ENCODE peak calls at places on chromosomes 5 and 9, in ten cellular contexts. T is A549; S is right cardiac atrium; E is upper lobe of left lung; O is pancreas; C is PC-3; M is CD4-positive, alpha-beta T cell; D is CD8-positive, alpha-beta T cell; X is heart left ventricle; N is aorta. U is an unnamed sample.

GRCh38 chr5:134913254-134913653 is 8.3 kb downstream of the PCBD2 start:
- ATAC-seq in T (no peak), S (no peak), E (no peak), O (no peak), C (no peak), M (no peak), D (no peak), X (peak; percentile 73), N (no peak), U (no peak)

GRCh38 chr5:107469485-107469884 is 201.3 kb downstream of the EFNA5 start:
- ATAC-seq in T (peak; percentile 68), S (peak; percentile 39), E (no peak), O (peak; percentile 65), C (peak; percentile 75), M (no peak), D (peak; percentile 38), X (no peak), N (no peak), U (no peak)

GRCh38 chr9:94153905-94154304 is 69.6 kb downstream of the PTPDC1 start:
- ATAC-seq in T (no peak), S (no peak), E (no peak), O (no peak), C (no peak), M (peak; percentile 37), D (peak; percentile 62), X (no peak), N (no peak), U (no peak)

GRCh38 chr5:95858023-95858461 is 35.5 kb upstream of the GLRX start:
- ATAC-seq in T (no peak), S (peak; percentile 47), E (peak; percentile 75), O (peak; percentile 3), C (no peak), M (no peak), D (no peak), X (peak; percentile 44), N (peak; percentile 61), U (peak; percentile 64)

GRCh38 chr5:123450641-123451421 is 27.6 kb upstream of the CEP120 start:
- ATAC-seq in T (no peak), S (peak; percentile 25), E (no peak), O (no peak), C (no peak), M (no peak), D (no peak), X (no peak), N (no peak), U (no peak)

GRCh38 chr9:135343733-135344522 is 135.7 kb upstream of the PPP1R26 start:
- ATAC-seq in T (peak; percentile 65), S (peak; percentile 68), E (peak; percentile 54), O (peak; percentile 90), C (peak; percentile 68), M (no peak), D (no peak), X (peak; percentile 77), N (peak; percentile 19), U (no peak)

GRCh38 chr5:59021286-59021673 is 438.4 kb downstream of the RAB3C start:
- ATAC-seq in T (no peak), S (no peak), E (no peak), O (peak; percentile 40), C (peak; percentile 62), M (no peak), D (no peak), X (peak; percentile 16), N (no peak), U (no peak)

GRCh38 chr5:22591461-22591860 is 261.7 kb downstream of the CDH12 start:
- ATAC-seq in T (no peak), S (no peak), E (no peak), O (no peak), C (no peak), M (no peak), D (no peak), X (no peak), N (no peak), U (no peak)

GRCh38 chr9:33923998-33924701 is 107.2 kb downstream of the UBE2R2 start:
- ATAC-seq in T (no peak), S (no peak), E (no peak), O (peak; percentile 65), C (peak; percentile 23), M (no peak), D (no peak), X (peak; percentile 33), N (no peak), U (no peak)

GRCh38 chr5:2282034-2282690 is 399.4 kb upstream of the IRX4 start:
- ATAC-seq in T (no peak), S (no peak), E (no peak), O (no peak), C (no peak), M (no peak), D (no peak), X (no peak), N (no peak), U (no peak)
- H3K9me3 ChIP-seq in T (no peaks in the 10 kb centered on the region), S (no peaks in the 10 kb centered on the region), E (no peaks in the 10 kb centered on the region), O (no peaks in the 10 kb centered on the region), C (no peaks in the 10 kb centered on the region), M (no peaks in the 10 kb centered on the region), D (no peaks in the 10 kb centered on the region), X (no peaks in the 10 kb centered on the region), N (no peaks in the 10 kb centered on the region), U (no peaks in the 10 kb centered on the region)

DNA sequence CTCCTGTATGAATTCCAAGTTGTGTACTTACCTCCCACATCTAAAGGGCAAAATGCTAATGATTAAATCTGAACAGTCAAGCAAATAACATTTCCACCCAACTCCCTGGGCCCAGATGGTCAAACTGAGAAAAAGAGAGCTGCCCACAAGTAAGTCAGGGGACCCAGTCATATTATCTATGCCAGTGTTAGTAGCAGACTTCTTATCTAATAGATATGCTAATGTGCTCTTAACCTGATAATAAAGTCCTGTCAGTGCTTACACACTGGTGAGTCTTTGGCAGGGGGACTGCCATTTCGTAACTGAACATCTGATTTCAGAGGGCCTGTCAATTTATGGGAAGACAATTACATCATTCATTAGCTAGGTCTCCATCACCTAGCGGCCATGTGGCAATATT is 292.3 kb upstream of the WWC1 start:
- ATAC-seq in T (no peak), S (peak; percentile 80), E (no peak), O (no peak), C (no peak), M (no peak), D (no peak), X (peak; percentile 75), N (no peak), U (no peak)
- H3K9me3 ChIP-seq in T (no peaks in the 10 kb centered on the region), S (no peaks in the 10 kb centered on the region), E (no peaks in the 10 kb centered on the region), O (no peaks in the 10 kb centered on the region), C (no peaks in the 10 kb centered on the region), M (no peaks in the 10 kb centered on the region), D (no peaks in the 10 kb centered on the region), X (no peaks in the 10 kb centered on the region), N (no peaks in the 10 kb centered on the region), U (no peaks in the 10 kb centered on the region)

DNA sequence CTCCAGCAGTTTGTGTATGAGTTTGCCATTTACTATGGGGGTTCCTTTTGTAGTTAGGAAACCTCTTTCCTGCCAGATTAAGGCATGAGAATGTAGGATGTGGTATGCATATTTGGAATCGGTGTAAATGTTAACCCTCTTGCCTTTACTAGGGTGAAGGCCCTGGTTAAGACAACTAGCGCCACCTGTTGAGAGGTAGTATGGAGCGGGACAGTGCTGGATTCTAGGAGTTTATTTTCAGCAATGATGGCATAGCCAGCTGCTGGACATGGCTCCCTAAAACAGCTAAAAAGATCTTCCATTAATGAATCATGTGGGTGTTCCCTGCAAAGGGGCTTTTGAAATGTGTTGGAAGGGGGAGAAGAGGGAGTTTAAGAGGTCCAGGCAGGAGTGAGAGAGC is 30.7 kb upstream of the GPX3 start:
- ATAC-seq in T (no peak), S (no peak), E (no peak), O (no peak), C (no peak), M (no peak), D (no peak), X (no peak), N (no peak), U (no peak)
- H3K9me3 ChIP-seq in T (no peaks in the 10 kb centered on the region), S (no peaks in the 10 kb centered on the region), E (peaks cover 9% of the 10 kb centered on the region), O (no peaks in the 10 kb centered on the region), C (peaks cover 14% of the 10 kb centered on the region), M (peaks cover 3% of the 10 kb centered on the region), D (no peaks in the 10 kb centered on the region), X (no peaks in the 10 kb centered on the region), N (peaks cover 3% of the 10 kb centered on the region), U (no peaks in the 10 kb centered on the region)

DNA sequence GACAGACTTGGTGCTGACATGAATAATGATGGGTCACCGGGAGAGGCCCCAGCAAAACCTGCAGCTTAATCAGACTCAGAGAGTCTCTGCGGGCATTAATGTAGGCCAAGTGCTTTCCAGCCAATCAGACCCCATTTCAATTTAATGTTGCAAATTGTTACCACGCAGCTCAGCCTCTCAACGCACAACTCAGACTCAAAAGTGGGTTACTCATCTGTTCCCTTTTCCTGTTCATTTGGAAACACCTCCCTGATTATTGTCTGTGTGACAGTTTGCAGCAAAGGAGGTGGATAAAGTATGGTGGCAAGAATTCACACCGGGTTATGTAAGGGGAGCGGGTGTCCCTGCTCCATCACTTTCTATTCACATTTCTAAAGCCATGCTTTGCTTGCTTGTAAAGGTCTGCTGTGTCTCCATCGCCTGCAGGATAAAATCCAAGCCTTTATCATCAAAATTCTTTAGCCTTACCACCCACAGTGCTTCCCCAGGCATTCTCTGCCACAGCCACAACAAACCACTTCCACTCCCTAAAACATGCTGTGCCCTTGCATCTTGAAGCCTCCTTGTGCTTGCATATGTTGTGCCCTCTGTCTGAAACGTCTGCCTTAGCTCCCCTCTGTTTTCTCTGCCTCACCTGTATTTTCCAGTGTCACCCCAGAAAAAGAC is 156.5 kb downstream of the ASTN2 start:
- ATAC-seq in T (no peak), S (no peak), E (no peak), O (no peak), C (no peak), M (no peak), D (no peak), X (no peak), N (no peak), U (no peak)
- H3K9me3 ChIP-seq in T (no peaks in the 10 kb centered on the region), S (no peaks in the 10 kb centered on the region), E (no peaks in the 10 kb centered on the region), O (no peaks in the 10 kb centered on the region), C (no peaks in the 10 kb centered on the region), M (no peaks in the 10 kb centered on the region), D (no peaks in the 10 kb centered on the region), X (no peaks in the 10 kb centered on the region), N (no peaks in the 10 kb centered on the region), U (no peaks in the 10 kb centered on the region)

GRCh38 chr5:180850434-180851078 is 10.5 kb downstream of the ZFP62 start:
- ATAC-seq in T (no peak), S (no peak), E (no peak), O (no peak), C (no peak), M (no peak), D (no peak), X (no peak), N (no peak), U (no peak)
- H3K9me3 ChIP-seq in T (peaks cover 94% of the 10 kb centered on the region), S (no peaks in the 10 kb centered on the region), E (peaks cover 15% of the 10 kb centered on the region), O (no peaks in the 10 kb centered on the region), C (peaks cover 32% of the 10 kb centered on the region), M (peaks cover 19% of the 10 kb centered on the region), D (peaks cover 14% of the 10 kb centered on the region), X (peaks cover 5% of the 10 kb centered on the region), N (peaks cover 16% of the 10 kb centered on the region), U (no peaks in the 10 kb centered on the region)

GRCh38 chr9:1331546-1331945 is 281.4 kb downstream of the DMRT2 start:
- ATAC-seq in T (no peak), S (no peak), E (no peak), O (no peak), C (no peak), M (no peak), D (no peak), X (no peak), N (no peak), U (no peak)

GRCh38 chr9:1332161-1332560 is 282.0 kb downstream of the DMRT2 start:
- ATAC-seq in T (no peak), S (no peak), E (peak; percentile 56), O (no peak), C (no peak), M (no peak), D (no peak), X (no peak), N (no peak), U (no peak)

GRCh38 chr9:1328341-1328740 is 278.2 kb downstream of the DMRT2 start:
- ATAC-seq in T (no peak), S (no peak), E (no peak), O (no peak), C (no peak), M (no peak), D (no peak), X (no peak), N (no peak), U (no peak)
- H3K9me3 ChIP-seq in T (no peaks in the 10 kb centered on the region), S (no peaks in the 10 kb centered on the region), E (no peaks in the 10 kb centered on the region), O (no peaks in the 10 kb centered on the region), C (no peaks in the 10 kb centered on the region), M (no peaks in the 10 kb centered on the region), D (no peaks in the 10 kb centered on the region), X (no peaks in the 10 kb centered on the region), N (no peaks in the 10 kb centered on the region), U (no peaks in the 10 kb centered on the region)

U was measured in gastroesophageal sphincter.